ENCODE peak calls at places on chromosomes 6 and 20, in five cellular contexts. P is substantia nigra, N is brain microvascular endothelial cell, W is skeletal muscle cell, C is NCI-H345. D is an unnamed sample.

GRCh38 chr20:53162251-53162835 is 190.2 kb downstream of the TSHZ2 start:
- DNase-seq in N (peak), P (no peak), W (peak), C (peak), D (no peak)

GRCh38 chr6:23446394-23447001 is 679.5 kb upstream of the NRSN1 start:
- DNase-seq in P (no peak), W (peak), C (peak), N (peak), D (no peak)

GRCh38 chr6:41531591-41532582 is 14.3 kb upstream of the FOXP4 start:
- DNase-seq in C (peak), P (no peak), W (peak), N (peak), D (no peak)

GRCh38 chr6:36633915-36634314 is 39.8 kb downstream of the SRSF3 start:
- DNase-seq in P (no peak), C (peak), W (peak), N (peak), D (no peak)

GRCh38 chr6:44064089-44064947 is 62.9 kb downstream of the MRPL14 start:
- DNase-seq in N (peak), P (no peak), C (no peak), W (peak), D (no peak)

GRCh38 chr20:33372993-33373441 is 28.3 kb downstream of the CDK5RAP1 start:
- DNase-seq in P (no peak), N (no peak), C (no peak), W (no peak), D (no peak)

GRCh38 chr6:131524695-131525336 is 48.2 kb upstream of the ARG1 start:
- DNase-seq in P (no peak), C (no peak), N (no peak), W (no peak), D (no peak)

GRCh38 chr6:39964094-39964493 is 29.8 kb upstream of the MOCS1 start:
- DNase-seq in N (no peak), C (no peak), P (no peak), W (no peak), D (no peak)

GRCh38 chr6:116438590-116439448 is 22.4 kb upstream of the CALHM6 start:
- DNase-seq in N (no peak), C (no peak), W (no peak), P (no peak), D (no peak)

GRCh38 chr6:149831380-149831820 is 32.8 kb downstream of the LRP11 start:
- DNase-seq in P (peak), N (no peak), W (no peak), C (no peak), D (no peak)

GRCh38 chr6:1326535-1327121 is 14.7 kb downstream of the FOXQ1 start:
- DNase-seq in C (no peak), P (no peak), W (no peak), N (no peak), D (no peak)

GRCh38 chr6:27280064-27280539 is 32.0 kb downstream of the POM121L2 start:
- DNase-seq in W (no peak), N (peak), P (no peak), C (peak), D (no peak)

GRCh38 chr6:29537714-29538403 is 21.7 kb downstream of the UBD start:
- DNase-seq in C (no peak), P (no peak), W (no peak), N (no peak), D (no peak)

GRCh38 chr6:14883921-14884320 is 361.9 kb upstream of the JARID2 start:
- DNase-seq in W (no peak), P (no peak), N (peak), C (no peak), D (no peak)

GRCh38 chr20:58647162-58647813 is 3.8 kb upstream of the STX16 start:
- DNase-seq in P (no peak), C (no peak), W (no peak), N (no peak), D (no peak)

GRCh38 chr6:145247677-145248419 is 487.5 kb downstream of the EPM2A start:
- DNase-seq in W (peak), N (peak), P (no peak), C (no peak), D (peak)

D was measured in hypothalamus.